ENCODE peak calls at places on chromosome 20, in eight cellular contexts. One of them, this sample, is unnamed.
A peak's percentile ranks its signal among the peaks of the same experiment; 100 is the strongest.

GRCh38 chr20:50416930-50417329 is 93.3 kb upstream of the PTPN1 start:
- DNase-seq in CD8-positive, alpha-beta T cell: no peak
- DNase-seq in foreskin fibroblast: no peak
- DNase-seq in body of pancreas: no peak
- DNase-seq in fibroblast of mammary gland: no peak
- DNase-seq in coronary artery: peak; percentile 62
- DNase-seq in HFF-Myc: no peak
- DNase-seq in spleen: no peak
- DNase-seq in this sample: peak; percentile 43

GRCh38 chr20:31695849-31696804 is 26.5 kb downstream of the BCL2L1 start:
- DNase-seq in body of pancreas: no peak
- DNase-seq in CD8-positive, alpha-beta T cell: no peak
- DNase-seq in fibroblast of mammary gland: peak; percentile 92
- DNase-seq in coronary artery: peak; percentile 86
- DNase-seq in spleen: no peak
- DNase-seq in foreskin fibroblast: peak; percentile 96
- DNase-seq in HFF-Myc: no peak
- DNase-seq in this sample: peak; percentile 76

GRCh38 chr20:19176483-19176882 is 36.0 kb upstream of the SLC24A3 start:
- DNase-seq in body of pancreas: no peak
- DNase-seq in coronary artery: no peak
- DNase-seq in spleen: no peak
- DNase-seq in fibroblast of mammary gland: no peak
- DNase-seq in HFF-Myc: no peak
- DNase-seq in CD8-positive, alpha-beta T cell: no peak
- DNase-seq in foreskin fibroblast: no peak
- DNase-seq in this sample: no peak

GRCh38 chr20:61956396-61957342 is 109.0 kb downstream of the TAF4 start:
- DNase-seq in CD8-positive, alpha-beta T cell: no peak
- DNase-seq in coronary artery: no peak
- DNase-seq in body of pancreas: peak; percentile 41
- DNase-seq in HFF-Myc: no peak
- DNase-seq in foreskin fibroblast: no peak
- DNase-seq in spleen: no peak
- DNase-seq in fibroblast of mammary gland: peak; percentile 12
- DNase-seq in this sample: peak; percentile 42

GRCh38 chr20:2697768-2698167 is 5.2 kb downstream of the EBF4 start:
- DNase-seq in body of pancreas: no peak
- DNase-seq in CD8-positive, alpha-beta T cell: peak; percentile 11
- DNase-seq in foreskin fibroblast: no peak
- DNase-seq in HFF-Myc: no peak
- DNase-seq in spleen: peak; percentile 53
- DNase-seq in fibroblast of mammary gland: no peak
- DNase-seq in coronary artery: peak; percentile 67
- DNase-seq in this sample: no peak

GRCh38 chr20:37111926-37112455 is 16.2 kb upstream of the RBL1 start:
- DNase-seq in foreskin fibroblast: no peak
- DNase-seq in body of pancreas: no peak
- DNase-seq in HFF-Myc: no peak
- DNase-seq in spleen: no peak
- DNase-seq in CD8-positive, alpha-beta T cell: no peak
- DNase-seq in coronary artery: no peak
- DNase-seq in fibroblast of mammary gland: no peak
- DNase-seq in this sample: no peak

GRCh38 chr20:49542514-49542991 is 25.4 kb downstream of the PTGIS start:
- DNase-seq in foreskin fibroblast: no peak
- DNase-seq in spleen: no peak
- DNase-seq in fibroblast of mammary gland: no peak
- DNase-seq in CD8-positive, alpha-beta T cell: no peak
- DNase-seq in HFF-Myc: no peak
- DNase-seq in body of pancreas: no peak
- DNase-seq in coronary artery: no peak
- DNase-seq in this sample: no peak

GRCh38 chr20:32390999-32391398 is 32.9 kb downstream of the ASXL1 start:
- DNase-seq in spleen: no peak
- DNase-seq in CD8-positive, alpha-beta T cell: no peak
- DNase-seq in foreskin fibroblast: no peak
- DNase-seq in coronary artery: no peak
- DNase-seq in body of pancreas: no peak
- DNase-seq in HFF-Myc: no peak
- DNase-seq in fibroblast of mammary gland: no peak
- DNase-seq in this sample: no peak

GRCh38 chr20:33273117-33273851 is 9.7 kb upstream of the BPIFB1 start:
- DNase-seq in CD8-positive, alpha-beta T cell: no peak
- DNase-seq in fibroblast of mammary gland: no peak
- DNase-seq in coronary artery: no peak
- DNase-seq in HFF-Myc: no peak
- DNase-seq in body of pancreas: no peak
- DNase-seq in spleen: no peak
- DNase-seq in foreskin fibroblast: no peak
- DNase-seq in this sample: no peak

GRCh38 chr20:39280875-39281274 is 318.7 kb downstream of the DHX35 start:
- DNase-seq in foreskin fibroblast: no peak
- DNase-seq in coronary artery: no peak
- DNase-seq in spleen: no peak
- DNase-seq in CD8-positive, alpha-beta T cell: no peak
- DNase-seq in body of pancreas: no peak
- DNase-seq in fibroblast of mammary gland: no peak
- DNase-seq in HFF-Myc: no peak
- DNase-seq in this sample: no peak

GRCh38 chr20:43190332-43190953 is 737 bp upstream of the PTPRT start:
- DNase-seq in coronary artery: no peak
- DNase-seq in foreskin fibroblast: no peak
- DNase-seq in CD8-positive, alpha-beta T cell: no peak
- DNase-seq in fibroblast of mammary gland: no peak
- DNase-seq in HFF-Myc: no peak
- DNase-seq in body of pancreas: no peak
- DNase-seq in spleen: no peak
- DNase-seq in this sample: no peak

GRCh38 chr20:30593572-30593971 is 663.9 kb upstream of the DEFB115 start:
- DNase-seq in fibroblast of mammary gland: no peak
- DNase-seq in spleen: no peak
- DNase-seq in body of pancreas: no peak
- DNase-seq in CD8-positive, alpha-beta T cell: no peak
- DNase-seq in coronary artery: no peak
- DNase-seq in foreskin fibroblast: no peak
- DNase-seq in HFF-Myc: no peak
- DNase-seq in this sample: no peak

GRCh38 chr20:30594112-30594511 is 663.4 kb upstream of the DEFB115 start:
- DNase-seq in foreskin fibroblast: no peak
- DNase-seq in CD8-positive, alpha-beta T cell: no peak
- DNase-seq in coronary artery: no peak
- DNase-seq in spleen: no peak
- DNase-seq in body of pancreas: no peak
- DNase-seq in HFF-Myc: no peak
- DNase-seq in fibroblast of mammary gland: no peak
- DNase-seq in this sample: no peak

GRCh38 chr20:30599990-30600389 is 657.5 kb upstream of the DEFB115 start:
- DNase-seq in spleen: no peak
- DNase-seq in CD8-positive, alpha-beta T cell: no peak
- DNase-seq in foreskin fibroblast: no peak
- DNase-seq in body of pancreas: no peak
- DNase-seq in coronary artery: no peak
- DNase-seq in fibroblast of mammary gland: no peak
- DNase-seq in HFF-Myc: no peak
- DNase-seq in this sample: no peak

GRCh38 chr20:30598460-30599230 is 658.8 kb upstream of the DEFB115 start:
- DNase-seq in CD8-positive, alpha-beta T cell: no peak
- DNase-seq in spleen: no peak
- DNase-seq in HFF-Myc: no peak
- DNase-seq in body of pancreas: no peak
- DNase-seq in foreskin fibroblast: no peak
- DNase-seq in fibroblast of mammary gland: no peak
- DNase-seq in coronary artery: no peak
- DNase-seq in this sample: no peak

DNA sequence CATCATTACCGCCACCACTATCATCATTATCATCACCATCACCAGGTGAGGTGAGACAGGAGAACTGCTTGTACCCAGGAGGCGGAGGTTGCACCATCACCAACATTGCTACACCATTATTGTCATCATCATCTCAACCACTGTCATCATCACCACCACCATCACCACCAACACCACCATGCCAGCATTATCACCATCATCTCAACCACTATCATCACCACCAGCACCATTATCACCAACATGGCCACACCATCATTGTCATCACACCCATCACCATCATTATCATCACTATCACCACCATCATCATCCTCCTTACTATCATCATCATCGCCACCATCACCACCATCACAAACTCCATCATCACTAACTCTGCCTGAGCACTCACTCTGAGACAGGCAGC is 661.8 kb upstream of the DEFB115 start:
- DNase-seq in coronary artery: no peak
- DNase-seq in body of pancreas: no peak
- DNase-seq in HFF-Myc: no peak
- DNase-seq in CD8-positive, alpha-beta T cell: no peak
- DNase-seq in fibroblast of mammary gland: no peak
- DNase-seq in foreskin fibroblast: no peak
- DNase-seq in spleen: no peak
- DNase-seq in this sample: no peak
- TF ChIP-seq CTCF in coronary artery: no peak
- TF ChIP-seq CTCF in body of pancreas: no peak
- TF ChIP-seq CTCF in HFF-Myc: no peak
- TF ChIP-seq CTCF in CD8-positive, alpha-beta T cell: no peak
- TF ChIP-seq CTCF in fibroblast of mammary gland: no peak
- TF ChIP-seq CTCF in foreskin fibroblast: no peak
- TF ChIP-seq CTCF in spleen: no peak
- TF ChIP-seq CTCF in this sample: no peak

GRCh38 chr20:47785900-47786762 is 850 bp upstream of the SULF2 start:
- DNase-seq in coronary artery: peak; percentile 83
- DNase-seq in foreskin fibroblast: peak; percentile 88
- DNase-seq in spleen: no peak
- DNase-seq in CD8-positive, alpha-beta T cell: no peak
- DNase-seq in HFF-Myc: no peak
- DNase-seq in fibroblast of mammary gland: peak; percentile 70
- DNase-seq in body of pancreas: peak; percentile 41
- DNase-seq in this sample: peak; percentile 90

GRCh38 chr20:47784599-47785320 is 521 bp downstream of the SULF2 start:
- DNase-seq in foreskin fibroblast: peak; percentile 53
- DNase-seq in CD8-positive, alpha-beta T cell: no peak
- DNase-seq in spleen: peak; percentile 79
- DNase-seq in HFF-Myc: no peak
- DNase-seq in fibroblast of mammary gland: peak; percentile 32
- DNase-seq in coronary artery: no peak
- DNase-seq in body of pancreas: no peak
- DNase-seq in this sample: peak; percentile 40

GRCh38 chr20:47788741-47789080 is 3.4 kb upstream of the SULF2 start:
- DNase-seq in spleen: no peak
- DNase-seq in body of pancreas: no peak
- DNase-seq in coronary artery: no peak
- DNase-seq in HFF-Myc: no peak
- DNase-seq in fibroblast of mammary gland: no peak
- DNase-seq in foreskin fibroblast: no peak
- DNase-seq in CD8-positive, alpha-beta T cell: no peak
- DNase-seq in this sample: no peak

GRCh38 chr20:47785321-47785899 is at the start of gene SULF2:
- DNase-seq in spleen: no peak
- DNase-seq in CD8-positive, alpha-beta T cell: no peak
- DNase-seq in body of pancreas: no peak
- DNase-seq in foreskin fibroblast: peak; percentile 19
- DNase-seq in coronary artery: no peak
- DNase-seq in fibroblast of mammary gland: no peak
- DNase-seq in HFF-Myc: no peak
- DNase-seq in this sample: peak; percentile 13

GRCh38 chr20:47786763-47787107 is 1.5 kb upstream of the SULF2 start:
- DNase-seq in CD8-positive, alpha-beta T cell: no peak
- DNase-seq in spleen: no peak
- DNase-seq in foreskin fibroblast: no peak
- DNase-seq in fibroblast of mammary gland: no peak
- DNase-seq in coronary artery: no peak
- DNase-seq in body of pancreas: no peak
- DNase-seq in HFF-Myc: no peak
- DNase-seq in this sample: no peak
- H3K4me3 ChIP-seq in CD8-positive, alpha-beta T cell: no peak overlapping the region
- H3K4me3 ChIP-seq in spleen: peak overlapping the region; percentile 51
- H3K4me3 ChIP-seq in foreskin fibroblast: peak overlapping the region; percentile 55
- H3K4me3 ChIP-seq in fibroblast of mammary gland: no peak overlapping the region
- H3K4me3 ChIP-seq in coronary artery: peak overlapping the region; percentile 92
- H3K4me3 ChIP-seq in body of pancreas: no peak overlapping the region
- H3K4me3 ChIP-seq in HFF-Myc: no peak overlapping the region
- H3K4me3 ChIP-seq in this sample: peak overlapping the region; percentile 54

DNA sequence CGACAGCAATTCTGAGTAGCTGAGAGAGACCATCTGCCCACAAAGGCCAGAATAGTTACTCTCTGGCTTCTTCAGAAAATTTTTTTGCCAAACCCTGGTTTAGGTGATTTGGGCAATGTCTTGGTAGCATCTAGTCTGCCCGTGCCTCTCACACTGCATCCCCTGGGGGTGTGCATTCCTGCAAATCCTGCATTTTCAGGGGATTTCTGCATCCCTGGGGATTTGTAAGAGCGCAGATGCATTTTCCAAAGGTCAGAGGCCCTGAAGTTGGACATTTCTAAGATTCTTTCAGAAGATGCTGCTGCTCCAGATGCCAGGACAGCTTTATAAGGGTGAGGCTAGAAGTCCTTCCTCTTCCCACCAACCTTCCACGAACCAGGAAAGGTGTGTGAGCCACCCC is 4.0 kb downstream of the CST9 start:
- DNase-seq in CD8-positive, alpha-beta T cell: no peak
- DNase-seq in foreskin fibroblast: no peak
- DNase-seq in spleen: no peak
- DNase-seq in coronary artery: no peak
- DNase-seq in fibroblast of mammary gland: no peak
- DNase-seq in HFF-Myc: no peak
- DNase-seq in body of pancreas: no peak
- DNase-seq in this sample: no peak
- TF ChIP-seq CTCF in CD8-positive, alpha-beta T cell: no peak
- TF ChIP-seq CTCF in foreskin fibroblast: no peak
- TF ChIP-seq CTCF in spleen: no peak
- TF ChIP-seq CTCF in coronary artery: no peak
- TF ChIP-seq CTCF in fibroblast of mammary gland: no peak
- TF ChIP-seq CTCF in HFF-Myc: no peak
- TF ChIP-seq CTCF in body of pancreas: no peak
- TF ChIP-seq CTCF in this sample: no peak

GRCh38 chr20:59273699-59274380 is 26.6 kb upstream of the EDN3 start:
- DNase-seq in CD8-positive, alpha-beta T cell: no peak
- DNase-seq in spleen: no peak
- DNase-seq in coronary artery: peak; percentile 41
- DNase-seq in fibroblast of mammary gland: no peak
- DNase-seq in body of pancreas: no peak
- DNase-seq in HFF-Myc: no peak
- DNase-seq in foreskin fibroblast: no peak
- DNase-seq in this sample: no peak

GRCh38 chr20:59270380-59270779 is 30.0 kb upstream of the EDN3 start:
- DNase-seq in spleen: no peak
- DNase-seq in fibroblast of mammary gland: no peak
- DNase-seq in coronary artery: no peak
- DNase-seq in HFF-Myc: no peak
- DNase-seq in CD8-positive, alpha-beta T cell: no peak
- DNase-seq in body of pancreas: no peak
- DNase-seq in foreskin fibroblast: no peak
- DNase-seq in this sample: no peak

GRCh38 chr20:59268827-59269226 is 31.6 kb upstream of the EDN3 start:
- DNase-seq in body of pancreas: no peak
- DNase-seq in fibroblast of mammary gland: no peak
- DNase-seq in foreskin fibroblast: no peak
- DNase-seq in coronary artery: no peak
- DNase-seq in HFF-Myc: no peak
- DNase-seq in CD8-positive, alpha-beta T cell: no peak
- DNase-seq in spleen: no peak
- DNase-seq in this sample: no peak

GRCh38 chr20:59265298-59265697 is 35.1 kb upstream of the EDN3 start:
- DNase-seq in CD8-positive, alpha-beta T cell: no peak
- DNase-seq in coronary artery: no peak
- DNase-seq in foreskin fibroblast: no peak
- DNase-seq in spleen: no peak
- DNase-seq in fibroblast of mammary gland: no peak
- DNase-seq in HFF-Myc: no peak
- DNase-seq in body of pancreas: no peak
- DNase-seq in this sample: no peak

GRCh38 chr20:59269396-59270025 is 30.9 kb upstream of the EDN3 start:
- DNase-seq in spleen: no peak
- DNase-seq in foreskin fibroblast: no peak
- DNase-seq in body of pancreas: no peak
- DNase-seq in CD8-positive, alpha-beta T cell: no peak
- DNase-seq in coronary artery: no peak
- DNase-seq in fibroblast of mammary gland: no peak
- DNase-seq in HFF-Myc: no peak
- DNase-seq in this sample: no peak
- H3K4me3 ChIP-seq in spleen: no peak overlapping the region
- H3K4me3 ChIP-seq in foreskin fibroblast: no peak overlapping the region
- H3K4me3 ChIP-seq in body of pancreas: no peak overlapping the region
- H3K4me3 ChIP-seq in CD8-positive, alpha-beta T cell: no peak overlapping the region
- H3K4me3 ChIP-seq in coronary artery: no peak overlapping the region
- H3K4me3 ChIP-seq in fibroblast of mammary gland: no peak overlapping the region
- H3K4me3 ChIP-seq in HFF-Myc: no peak overlapping the region
- H3K4me3 ChIP-seq in this sample: no peak overlapping the region

This sample was measured in fibroblast of villous mesenchyme.